ENCODE peak calls at places on chromosomes 13 and 19, in seven cellular contexts. Z, U, G, P, H, S and J are unnamed samples.

GRCh38 chr13:25874907-25875306 is 176.9 kb downstream of the SHISA2 start:
- DNase-seq in Z (peak; percentile 45), U (no peak), G (no peak), P (no peak), H (no peak), S (no peak), J (no peak)

GRCh38 chr13:35552172-35552844 is 75.8 kb upstream of the MAB21L1 start:
- DNase-seq in Z (no peak), U (no peak), G (no peak), P (no peak), H (no peak), S (no peak), J (peak; percentile 29)

GRCh38 chr13:19345916-19346422 is 164.3 kb upstream of the TUBA3C start:
- DNase-seq in Z (no peak), U (no peak), G (no peak), P (no peak), H (no peak), S (no peak), J (no peak)

GRCh38 chr13:32222046-32222676 is 93.0 kb downstream of the ZAR1L start:
- DNase-seq in Z (no peak), U (no peak), G (no peak), P (no peak), H (no peak), S (no peak), J (no peak)

GRCh38 chr13:95862401-95862800 is 185.5 kb downstream of the DNAJC3 start:
- DNase-seq in Z (no peak), U (no peak), G (no peak), P (no peak), H (no peak), S (no peak), J (no peak)

GRCh38 chr19:3360494-3361383 is 5.6 kb upstream of the NFIC start:
- DNase-seq in Z (peak; percentile 43), U (no peak), G (peak; percentile 84), P (peak; percentile 69), H (no peak), S (no peak), J (no peak)

GRCh38 chr13:29861694-29862110 is 11.3 kb upstream of the UBL3 start:
- DNase-seq in Z (no peak), U (no peak), G (no peak), P (peak; percentile 75), H (no peak), S (peak; percentile 22), J (peak; percentile 12)

GRCh38 chr13:114115191-114115671 is 17.2 kb downstream of the RASA3 start:
- DNase-seq in Z (no peak), U (no peak), G (peak; percentile 86), P (peak; percentile 59), H (no peak), S (peak; percentile 71), J (no peak)

GRCh38 chr19:30036154-30037129 is 94.4 kb downstream of the URI1 start:
- DNase-seq in Z (no peak), U (no peak), G (no peak), P (no peak), H (no peak), S (no peak), J (no peak)

GRCh38 chr19:8576273-8576993 is 809 bp downstream of the MYO1F start:
- DNase-seq in Z (no peak), U (no peak), G (no peak), P (no peak), H (no peak), S (no peak), J (no peak)